ENCODE peak calls at places on chromosomes 6 and 20, in four cellular contexts. U is activated T-helper 9 cell treated with anti-CD3 and anti-CD28 coated beads, Interleukin-2, amount 50 U/mL, for 16 hours; K is AG09309; X is hepatic stellate cell. V is an unnamed sample.

GRCh38 chr6:31197559-31198305 is 27.2 kb upstream of the POU5F1 start:
- DNase-seq in U (peak; percentile 87), K (no peak), X (peak; percentile 76), V (peak; percentile 41)

GRCh38 chr20:24497851-24498250 is 28.4 kb downstream of the SYNDIG1 start:
- DNase-seq in U (no peak), K (no peak), X (no peak), V (no peak)

GRCh38 chr6:151005896-151006632 is 140.6 kb downstream of the MTHFD1L start:
- DNase-seq in U (no peak), K (no peak), X (no peak), V (no peak)

GRCh38 chr6:32096394-32097258 is 12.5 kb downstream of the TNXB start:
- DNase-seq in U (no peak), K (no peak), X (no peak), V (no peak)

GRCh38 chr6:151070666-151071065 is 169.1 kb upstream of the AKAP12 start:
- DNase-seq in U (no peak), K (peak; percentile 61), X (peak; percentile 43), V (no peak)

GRCh38 chr6:155586036-155586557 is 130.5 kb upstream of the NOX3 start:
- DNase-seq in U (no peak), K (no peak), X (no peak), V (no peak)

GRCh38 chr6:11271637-11272036 is 39.2 kb upstream of the NEDD9 start:
- DNase-seq in U (no peak), K (no peak), X (peak; percentile 53), V (peak; percentile 13)

GRCh38 chr20:58017237-58017969 is 211.1 kb downstream of the ANKRD60 start:
- DNase-seq in U (no peak), K (peak; percentile 44), X (no peak), V (no peak)

GRCh38 chr6:137233561-137234504 is 14.6 kb upstream of the IFNGR1 start:
- DNase-seq in U (no peak), K (peak; percentile 88), X (no peak), V (no peak)

GRCh38 chr6:6003334-6004146 is 3.2 kb downstream of the NRN1 start:
- DNase-seq in U (no peak), K (no peak), X (no peak), V (no peak)

GRCh38 chr6:161727063-161727462 is 453.2 kb upstream of the AGPAT4 start:
- DNase-seq in U (no peak), K (no peak), X (no peak), V (no peak)

GRCh38 chr6:146814148-146814750 is 215.5 kb downstream of the ADGB start:
- DNase-seq in U (no peak), K (no peak), X (no peak), V (no peak)

GRCh38 chr6:160930547-160931377 is 60.8 kb upstream of the MAP3K4 start:
- DNase-seq in U (peak; percentile 46), K (peak; percentile 81), X (peak; percentile 82), V (peak; percentile 24)

GRCh38 chr6:157898640-157899039 is 75.6 kb downstream of the SNX9 start:
- DNase-seq in U (no peak), K (no peak), X (no peak), V (no peak)

GRCh38 chr6:2524090-2524489 is 226.6 kb downstream of the MYLK4 start:
- DNase-seq in U (no peak), K (no peak), X (no peak), V (no peak)

GRCh38 chr6:36998723-36999466 is 6.6 kb upstream of the FGD2 start:
- DNase-seq in U (no peak), K (no peak), X (no peak), V (no peak)

GRCh38 chr6:29005183-29005885 is at the start of gene ZNF311:
- DNase-seq in U (no peak), K (no peak), X (peak; percentile 55), V (peak; percentile 48)

GRCh38 chr20:19212524-19213502 is at the start of gene SLC24A3:
- DNase-seq in U (no peak), K (no peak), X (peak; percentile 67), V (no peak)

GRCh38 chr20:57594092-57594911 is 25.9 kb downstream of the ZBP1 start:
- DNase-seq in U (peak; percentile 23), K (no peak), X (peak; percentile 73), V (no peak)

GRCh38 chr6:131744888-131745287 is 34.1 kb upstream of the CTAGE9 start:
- DNase-seq in U (no peak), K (no peak), X (no peak), V (no peak)

GRCh38 chr6:128363424-128363823 is 157.0 kb downstream of the PTPRK start:
- DNase-seq in U (no peak), K (no peak), X (no peak), V (no peak)

GRCh38 chr6:100435299-100435698 is 29.4 kb downstream of the SIM1 start:
- DNase-seq in U (no peak), K (no peak), X (peak; percentile 8), V (no peak)

GRCh38 chr6:168828800-168829199 is 387.8 kb downstream of the SMOC2 start:
- DNase-seq in U (no peak), K (no peak), X (no peak), V (no peak)

GRCh38 chr6:163415620-163416379 is 1.3 kb downstream of the QKI start:
- DNase-seq in U (peak; percentile 20), K (no peak), X (peak; percentile 68), V (no peak)

GRCh38 chr20:48986899-48987298 is 59.2 kb upstream of the CSE1L start:
- DNase-seq in U (no peak), K (no peak), X (peak; percentile 14), V (no peak)

GRCh38 chr6:170208651-170209353 is 82.1 kb downstream of the DLL1 start:
- DNase-seq in U (no peak), K (no peak), X (no peak), V (no peak)

GRCh38 chr6:168713839-168714238 is 272.9 kb downstream of the SMOC2 start:
- DNase-seq in U (no peak), K (no peak), X (no peak), V (no peak)

GRCh38 chr6:46440133-46440532 is 51.1 kb downstream of the RCAN2 start:
- DNase-seq in U (no peak), K (peak; percentile 25), X (peak; percentile 47), V (no peak)

GRCh38 chr20:51062065-51062464 is 39.2 kb upstream of the KCNG1 start:
- DNase-seq in U (peak; percentile 13), K (no peak), X (no peak), V (no peak)

GRCh38 chr6:27188206-27188884 is 59.2 kb upstream of the PRSS16 start:
- DNase-seq in U (no peak), K (no peak), X (peak; percentile 73), V (peak; percentile 78)

GRCh38 chr6:15754035-15754705 is 91.3 kb upstream of the DTNBP1 start:
- DNase-seq in U (no peak), K (no peak), X (peak; percentile 23), V (peak; percentile 61)

V was measured in HS-5.